ENCODE peak calls at places on chromosomes 6 and 20, in four cellular contexts. S, K, N and X are unnamed samples. For H3K4me1, the result is how much of the 10 kb centered on the place peaks cover.

GRCh38 chr20:8434326-8434876 is 302.3 kb downstream of the PLCB1 start:
- DNase-seq in S (no peak), K (no peak), N (no peak), X (no peak)

GRCh38 chr20:19693508-19693907 is 64.5 kb upstream of the RIN2 start:
- DNase-seq in S (no peak), K (no peak), N (no peak), X (no peak)

GRCh38 chr6:112470396-112470795 is 123.3 kb downstream of the RFPL4B start:
- DNase-seq in S (no peak), K (no peak), N (no peak), X (no peak)

GRCh38 chr6:28742668-28743270 is 181.0 kb downstream of the TRIM27 start:
- DNase-seq in S (no peak), K (peak), N (no peak), X (no peak)

GRCh38 chr20:50729925-50730764 is 1.2 kb upstream of the PARD6B start:
- DNase-seq in S (peak), K (no peak), N (no peak), X (peak)

GRCh38 chr6:14851286-14851685 is 394.6 kb upstream of the JARID2 start:
- DNase-seq in S (no peak), K (no peak), N (no peak), X (no peak)

GRCh38 chr20:25293507-25293906 is 45.6 kb downstream of the PYGB start:
- DNase-seq in S (no peak), K (no peak), N (no peak), X (no peak)

GRCh38 chr20:45343867-45344721 is 4.1 kb downstream of the SDC4 start:
- DNase-seq in S (peak), K (peak), N (no peak), X (peak)

GRCh38 chr6:95593025-95593424 is 15.7 kb downstream of the MANEA start:
- DNase-seq in S (no peak), K (no peak), N (no peak), X (no peak)

GRCh38 chr20:64156136-64156885 is 7.9 kb upstream of the MYT1 start:
- DNase-seq in S (no peak), K (no peak), N (no peak), X (no peak)

GRCh38 chr20:54158226-54158625 is 15.6 kb downstream of the CYP24A1 start:
- DNase-seq in S (no peak), K (no peak), N (no peak), X (no peak)

GRCh38 chr6:143594647-143595046 is 83.1 kb upstream of the PHACTR2 start:
- DNase-seq in S (no peak), K (no peak), N (no peak), X (no peak)

GRCh38 chr6:158611039-158611438 is 33.5 kb downstream of the DYNLT1 start:
- DNase-seq in S (no peak), K (no peak), N (no peak), X (no peak)

GRCh38 chr6:131787079-131787478 is 20.7 kb upstream of the ENPP1 start:
- DNase-seq in S (no peak), K (no peak), N (no peak), X (no peak)

DNA sequence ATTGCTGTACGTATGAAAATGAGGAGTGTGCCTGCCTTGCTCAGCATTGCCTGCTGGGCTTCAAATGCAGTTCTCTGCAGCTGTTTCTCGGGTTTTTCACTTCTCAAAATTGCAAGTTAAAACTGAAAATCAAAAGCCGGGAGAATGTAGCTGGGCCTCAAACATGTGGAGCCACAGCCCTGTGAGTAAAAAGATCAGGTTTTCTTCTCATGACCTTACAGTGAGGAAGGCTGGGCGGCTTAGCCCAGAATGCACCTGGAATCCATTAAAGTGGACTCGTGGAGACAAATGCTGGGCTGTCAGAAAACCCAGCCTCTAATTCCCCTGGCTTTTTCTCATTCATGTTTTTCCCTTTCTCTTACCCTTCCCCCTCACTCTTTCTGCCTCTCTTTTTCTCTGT is 34.4 kb downstream of the DSE start:
- DNase-seq in S (no peak), K (no peak), N (no peak), X (no peak)
- H3K4me3 ChIP-seq in S (no peak), K (no peak), N (no peak), X (no peak)

GRCh38 chr6:23499549-23499948 is 626.5 kb upstream of the NRSN1 start:
- DNase-seq in S (no peak), K (no peak), N (no peak), X (no peak)

GRCh38 chr6:23505021-23505420 is 621.0 kb upstream of the NRSN1 start:
- DNase-seq in S (no peak), K (no peak), N (no peak), X (no peak)

GRCh38 chr6:23498013-23498412 is 628.0 kb upstream of the NRSN1 start:
- DNase-seq in S (no peak), K (no peak), N (no peak), X (no peak)

DNA sequence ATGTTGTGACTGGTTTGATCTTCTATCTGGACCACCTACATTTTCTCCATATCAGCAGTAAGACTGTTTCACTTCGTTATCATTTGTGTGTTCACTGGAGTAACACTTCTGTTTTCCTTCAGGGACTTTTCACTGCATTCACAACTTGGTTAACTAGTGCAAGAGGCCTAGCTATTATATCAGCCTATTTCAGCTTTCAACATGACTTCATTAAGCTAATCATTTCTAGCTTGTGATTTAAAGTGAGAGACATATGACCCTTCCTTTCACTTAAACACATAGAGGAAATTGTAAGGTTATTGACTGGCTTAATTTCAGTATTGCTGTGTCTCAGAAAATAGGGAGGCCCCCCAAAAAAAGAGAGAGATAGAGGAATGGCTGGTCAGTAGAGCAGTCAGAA is 622.8 kb upstream of the NRSN1 start:
- DNase-seq in S (no peak), K (no peak), N (no peak), X (no peak)
- H3K4me1 ChIP-seq in S (under half), K (under half), N (under half), X (under half)

GRCh38 chr6:45002390-45002789 is 325.7 kb upstream of the RUNX2 start:
- DNase-seq in S (no peak), K (no peak), N (no peak), X (no peak)

GRCh38 chr6:45006893-45007292 is 321.2 kb upstream of the RUNX2 start:
- DNase-seq in S (no peak), K (no peak), N (no peak), X (no peak)

GRCh38 chr6:45001663-45002062 is 326.5 kb upstream of the RUNX2 start:
- DNase-seq in S (no peak), K (no peak), N (no peak), X (no peak)

GRCh38 chr6:45003400-45003799 is 324.7 kb upstream of the RUNX2 start:
- DNase-seq in S (no peak), K (no peak), N (no peak), X (no peak)

GRCh38 chr6:45003961-45004360 is 324.2 kb upstream of the RUNX2 start:
- DNase-seq in S (no peak), K (no peak), N (no peak), X (no peak)
- TF ChIP-seq CTCF in S (no peak), K (no peak), N (no peak), X (no peak)

GRCh38 chr6:16236648-16237199 is 1.7 kb upstream of the GMPR start:
- DNase-seq in S (no peak), K (no peak), N (no peak), X (peak)
- H3K4me3 ChIP-seq in S (no peak), K (no peak), N (no peak), X (peak)